ENCODE peak calls at places on chromosomes 13 and 19, in seven cellular contexts. W, Q, L, A, N, V and J are unnamed samples.

GRCh38 chr19:33758541-33759013 is 38.1 kb upstream of the KCTD15 start:
- DNase-seq in Q (no peak), A (no peak), N (no peak), L (no peak), W (no peak), V (peak; percentile 72), J (no peak)

GRCh38 chr13:21909331-21909730 is 238.5 kb downstream of the FGF9 start:
- DNase-seq in V (peak; percentile 23), A (no peak), N (no peak), W (no peak), Q (no peak), L (no peak), J (no peak)

GRCh38 chr19:44824758-44825157 is 15.9 kb downstream of the BCAM start:
- DNase-seq in N (no peak), V (no peak), L (no peak), Q (no peak), A (no peak), W (no peak), J (no peak)

GRCh38 chr19:33245948-33246728 is 20.5 kb upstream of the SLC7A10 start:
- DNase-seq in L (no peak), N (no peak), A (no peak), Q (no peak), V (no peak), W (no peak), J (no peak)

GRCh38 chr13:113239357-113239756 is 29.9 kb downstream of the CUL4A start:
- DNase-seq in N (no peak), Q (no peak), W (no peak), A (no peak), V (no peak), L (no peak), J (no peak)

GRCh38 chr19:37979547-37980082 is 72.6 kb downstream of the SIPA1L3 start:
- DNase-seq in L (peak; percentile 46), V (peak; percentile 90), A (no peak), W (no peak), Q (no peak), N (no peak), J (peak; percentile 61)

GRCh38 chr13:73608731-73609485 is 525.3 kb downstream of the KLF12 start:
- DNase-seq in V (no peak), A (no peak), N (no peak), Q (no peak), L (no peak), W (no peak), J (no peak)

GRCh38 chr13:46359731-46360130 is 27.3 kb downstream of the RUBCNL start:
- DNase-seq in W (no peak), L (no peak), A (peak; percentile 14), N (peak; percentile 59), Q (no peak), V (peak; percentile 8), J (no peak)

GRCh38 chr13:49540552-49540951 is 44.8 kb downstream of the PHF11 start:
- DNase-seq in Q (no peak), L (no peak), N (no peak), W (no peak), V (peak; percentile 14), A (no peak), J (no peak)

GRCh38 chr19:8569066-8569761 is 8.0 kb downstream of the MYO1F start:
- DNase-seq in A (peak; percentile 88), L (no peak), V (peak; percentile 80), Q (no peak), W (peak; percentile 53), N (peak; percentile 90), J (no peak)

GRCh38 chr13:80454245-80454644 is 113.3 kb upstream of the SPRY2 start:
- DNase-seq in V (peak; percentile 17), L (no peak), A (peak; percentile 55), N (no peak), Q (no peak), W (no peak), J (no peak)

GRCh38 chr13:84430015-84430414 is 547.7 kb upstream of the SLITRK1 start:
- DNase-seq in V (peak; percentile 6), A (peak; percentile 13), L (no peak), Q (no peak), W (no peak), N (no peak), J (no peak)